ENCODE peak calls at places on chromosomes 11 and 22, in five cellular contexts. One of them, this sample, is unnamed.

GRCh38 chr22:27992294-27993165 is 73.5 kb upstream of the PITPNB start:
- DNase-seq in H1: no peak
- DNase-seq in cardiac muscle cell: no peak
- DNase-seq in MCF 10A: no peak
- DNase-seq in IMR-90: no peak
- DNase-seq in this sample: no peak

GRCh38 chr11:128823751-128824150 is 43.3 kb downstream of the KCNJ1 start:
- DNase-seq in H1: no peak
- DNase-seq in cardiac muscle cell: no peak
- DNase-seq in MCF 10A: no peak
- DNase-seq in IMR-90: no peak
- DNase-seq in this sample: no peak

GRCh38 chr22:46788426-46789168 is 26.1 kb downstream of the TBC1D22A start:
- DNase-seq in H1: no peak
- DNase-seq in cardiac muscle cell: no peak
- DNase-seq in MCF 10A: no peak
- DNase-seq in IMR-90: no peak
- DNase-seq in this sample: peak

GRCh38 chr11:46338988-46339666 is 8.1 kb upstream of the DGKZ start:
- DNase-seq in H1: peak
- DNase-seq in cardiac muscle cell: no peak
- DNase-seq in MCF 10A: no peak
- DNase-seq in IMR-90: no peak
- DNase-seq in this sample: no peak

GRCh38 chr11:36362902-36363301 is 66.8 kb downstream of the PRR5L start:
- DNase-seq in H1: no peak
- DNase-seq in cardiac muscle cell: peak
- DNase-seq in MCF 10A: peak
- DNase-seq in IMR-90: peak
- DNase-seq in this sample: no peak

GRCh38 chr11:16787035-16787744 is 48.7 kb downstream of the C11orf58 start:
- DNase-seq in H1: no peak
- DNase-seq in cardiac muscle cell: no peak
- DNase-seq in MCF 10A: peak
- DNase-seq in IMR-90: peak
- DNase-seq in this sample: no peak

GRCh38 chr22:36052505-36052941 is 23.9 kb upstream of the RBFOX2 start:
- DNase-seq in H1: no peak
- DNase-seq in cardiac muscle cell: no peak
- DNase-seq in MCF 10A: peak
- DNase-seq in IMR-90: peak
- DNase-seq in this sample: peak

GRCh38 chr11:83713701-83714100 is 427.5 kb upstream of the CCDC90B start:
- DNase-seq in H1: no peak
- DNase-seq in cardiac muscle cell: peak
- DNase-seq in MCF 10A: peak
- DNase-seq in IMR-90: peak
- DNase-seq in this sample: no peak

GRCh38 chr11:34570584-34570983 is 50.3 kb upstream of the EHF start:
- DNase-seq in H1: no peak
- DNase-seq in cardiac muscle cell: no peak
- DNase-seq in MCF 10A: peak
- DNase-seq in IMR-90: peak
- DNase-seq in this sample: peak

GRCh38 chr11:75280770-75281468 is 40.3 kb downstream of the TPBGL start:
- DNase-seq in H1: no peak
- DNase-seq in cardiac muscle cell: no peak
- DNase-seq in MCF 10A: no peak
- DNase-seq in IMR-90: no peak
- DNase-seq in this sample: peak

GRCh38 chr11:122038543-122038942 is 77.5 kb downstream of the BLID start:
- DNase-seq in H1: no peak
- DNase-seq in cardiac muscle cell: peak
- DNase-seq in MCF 10A: no peak
- DNase-seq in IMR-90: peak
- DNase-seq in this sample: no peak

DNA sequence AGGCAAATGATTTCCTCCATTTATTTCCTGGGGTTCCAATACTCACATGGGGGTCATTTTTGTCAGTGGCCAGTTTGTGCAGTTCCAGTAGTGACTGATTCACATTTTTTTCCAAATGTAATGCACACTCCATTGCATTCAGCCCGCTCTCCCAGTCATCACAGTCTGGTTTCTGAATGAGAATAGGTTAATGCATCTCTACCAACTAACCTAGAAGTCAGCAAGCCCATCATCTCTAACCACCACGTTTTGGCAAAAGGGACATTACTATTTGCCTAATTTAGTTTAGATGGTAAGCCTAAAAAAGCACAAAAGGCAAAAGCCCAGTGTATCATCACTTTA is 2.5 kb downstream of the FTH1 start:
- DNase-seq in H1: no peak
- DNase-seq in cardiac muscle cell: peak
- DNase-seq in MCF 10A: no peak
- DNase-seq in IMR-90: no peak
- DNase-seq in this sample: no peak
- TF ChIP-seq CTCF in H1: no peak
- TF ChIP-seq CTCF in cardiac muscle cell: no peak
- TF ChIP-seq CTCF in MCF 10A: no peak
- TF ChIP-seq CTCF in IMR-90: no peak
- TF ChIP-seq CTCF in this sample: no peak

DNA sequence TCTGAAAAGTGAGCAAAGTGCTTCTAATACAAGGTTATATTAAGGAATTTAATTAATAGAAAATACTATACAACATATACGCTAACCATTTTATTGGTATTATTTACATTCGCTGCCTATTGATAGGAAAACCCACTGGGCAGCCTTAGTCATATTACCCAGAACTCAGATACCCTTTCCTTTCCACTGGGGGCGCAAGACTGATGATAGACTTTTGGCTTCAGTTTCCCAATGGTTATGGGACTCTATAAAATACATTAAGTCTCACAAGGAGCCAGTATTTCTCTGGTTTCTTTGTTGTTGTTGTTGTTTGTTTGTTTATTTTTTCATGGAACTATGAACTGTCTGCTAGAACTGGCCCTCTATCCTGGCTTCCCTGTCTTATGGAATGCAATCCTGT is 471.1 kb upstream of the KIRREL3 start:
- DNase-seq in H1: no peak
- DNase-seq in cardiac muscle cell: no peak
- DNase-seq in MCF 10A: no peak
- DNase-seq in IMR-90: no peak
- DNase-seq in this sample: no peak
- TF ChIP-seq CTCF in H1: peak
- TF ChIP-seq CTCF in cardiac muscle cell: no peak
- TF ChIP-seq CTCF in MCF 10A: no peak
- TF ChIP-seq CTCF in IMR-90: no peak
- TF ChIP-seq CTCF in this sample: no peak

GRCh38 chr11:12053606-12054361 is 45.4 kb upstream of the DKK3 start:
- DNase-seq in H1: no peak
- DNase-seq in cardiac muscle cell: peak
- DNase-seq in MCF 10A: no peak
- DNase-seq in IMR-90: peak
- DNase-seq in this sample: no peak

GRCh38 chr11:12050470-12050891 is 42.1 kb upstream of the DKK3 start:
- DNase-seq in H1: no peak
- DNase-seq in cardiac muscle cell: no peak
- DNase-seq in MCF 10A: no peak
- DNase-seq in IMR-90: no peak
- DNase-seq in this sample: no peak

GRCh38 chr11:12056112-12056511 is 47.7 kb upstream of the DKK3 start:
- DNase-seq in H1: no peak
- DNase-seq in cardiac muscle cell: no peak
- DNase-seq in MCF 10A: no peak
- DNase-seq in IMR-90: no peak
- DNase-seq in this sample: no peak

GRCh38 chr11:12050911-12051667 is 42.7 kb upstream of the DKK3 start:
- DNase-seq in H1: no peak
- DNase-seq in cardiac muscle cell: no peak
- DNase-seq in MCF 10A: no peak
- DNase-seq in IMR-90: no peak
- DNase-seq in this sample: no peak

GRCh38 chr11:12052676-12053605 is 44.5 kb upstream of the DKK3 start:
- DNase-seq in H1: no peak
- DNase-seq in cardiac muscle cell: no peak
- DNase-seq in MCF 10A: peak
- DNase-seq in IMR-90: no peak
- DNase-seq in this sample: peak
- TF ChIP-seq CTCF in H1: peak
- TF ChIP-seq CTCF in cardiac muscle cell: peak
- TF ChIP-seq CTCF in MCF 10A: no peak
- TF ChIP-seq CTCF in IMR-90: no peak
- TF ChIP-seq CTCF in this sample: no peak

DNA sequence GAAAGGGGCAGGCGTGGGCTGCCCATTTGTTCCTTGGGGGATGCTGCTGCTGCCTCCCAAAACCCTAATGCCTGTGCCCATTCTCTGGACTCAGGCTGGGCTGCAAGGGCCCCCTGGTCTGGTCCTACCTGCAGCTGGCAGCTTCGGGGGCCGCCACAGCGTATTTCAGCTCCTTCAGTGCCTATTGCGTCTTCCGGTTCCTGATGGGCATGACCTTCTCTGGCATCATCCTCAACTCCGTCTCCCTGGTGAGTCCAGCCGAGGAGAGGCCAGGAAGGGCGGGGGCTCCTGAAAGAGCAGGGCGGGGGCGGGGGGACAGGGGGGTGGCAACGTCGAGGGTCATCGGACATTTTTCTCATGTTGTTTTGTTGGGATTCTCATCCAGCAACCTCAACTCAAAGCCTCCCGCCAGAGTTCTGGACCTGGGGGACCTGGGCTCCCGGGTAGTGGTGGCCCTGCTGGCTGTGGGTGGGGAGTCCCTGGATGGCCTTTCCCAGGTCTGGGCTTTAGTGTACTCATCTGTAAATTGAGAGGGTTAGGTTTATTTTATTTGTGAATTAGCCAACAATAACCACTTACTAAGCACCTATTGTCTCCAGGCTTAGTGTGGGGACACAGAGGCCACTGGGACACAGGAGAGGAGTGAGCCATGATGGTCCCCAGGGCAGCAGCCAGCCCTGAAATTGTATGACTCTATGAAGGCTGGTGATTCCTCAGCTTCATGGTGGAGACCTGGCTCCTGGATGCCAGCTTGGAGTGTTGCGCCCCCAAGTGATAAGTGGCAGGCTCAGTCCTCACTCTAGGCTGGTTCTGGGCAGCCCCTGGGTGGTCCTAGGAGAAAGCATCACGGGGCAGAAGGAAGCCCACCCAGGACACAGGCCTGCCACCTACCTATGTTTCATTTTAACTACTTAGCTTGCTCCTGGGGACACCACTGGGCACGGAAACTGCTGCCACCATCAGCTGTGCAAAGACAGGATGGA is 36.0 kb downstream of the CAPN1 start:
- DNase-seq in H1: no peak
- DNase-seq in cardiac muscle cell: no peak
- DNase-seq in MCF 10A: no peak
- DNase-seq in IMR-90: no peak
- DNase-seq in this sample: no peak
- TF ChIP-seq CTCF in H1: peak
- TF ChIP-seq CTCF in cardiac muscle cell: no peak
- TF ChIP-seq CTCF in MCF 10A: no peak
- TF ChIP-seq CTCF in IMR-90: no peak
- TF ChIP-seq CTCF in this sample: no peak

GRCh38 chr11:65792456-65792855 is 5.6 kb downstream of the OVOL1 start:
- DNase-seq in H1: no peak
- DNase-seq in cardiac muscle cell: no peak
- DNase-seq in MCF 10A: peak
- DNase-seq in IMR-90: no peak
- DNase-seq in this sample: no peak

GRCh38 chr11:65790104-65790901 is 3.4 kb downstream of the OVOL1 start:
- DNase-seq in H1: no peak
- DNase-seq in cardiac muscle cell: no peak
- DNase-seq in MCF 10A: no peak
- DNase-seq in IMR-90: no peak
- DNase-seq in this sample: no peak

GRCh38 chr11:65790902-65791650 is 4.2 kb downstream of the OVOL1 start:
- DNase-seq in H1: no peak
- DNase-seq in cardiac muscle cell: no peak
- DNase-seq in MCF 10A: no peak
- DNase-seq in IMR-90: no peak
- DNase-seq in this sample: no peak

GRCh38 chr11:65793144-65793581 is 6.3 kb downstream of the OVOL1 start:
- DNase-seq in H1: no peak
- DNase-seq in cardiac muscle cell: no peak
- DNase-seq in MCF 10A: peak
- DNase-seq in IMR-90: no peak
- DNase-seq in this sample: no peak

GRCh38 chr11:65791719-65792213 is 4.9 kb downstream of the OVOL1 start:
- DNase-seq in H1: no peak
- DNase-seq in cardiac muscle cell: no peak
- DNase-seq in MCF 10A: no peak
- DNase-seq in IMR-90: no peak
- DNase-seq in this sample: peak
- TF ChIP-seq CTCF in H1: no peak
- TF ChIP-seq CTCF in cardiac muscle cell: no peak
- TF ChIP-seq CTCF in MCF 10A: no peak
- TF ChIP-seq CTCF in IMR-90: no peak
- TF ChIP-seq CTCF in this sample: no peak

This sample was measured in activated CD8-positive, alpha-beta T cell treated with anti-CD3 and anti-CD28 coated beads for 36 hours.